ENCODE peak calls at places on chromosomes 4 and X, in four cellular contexts. N is GM23338, K is transverse colon, R is H1. M is an unnamed sample.

GRCh38 chr4:183478926-183479325 is 25.9 kb upstream of the ING2 start:
- DNase-seq in R (no peak), K (no peak), N (no peak), M (no peak)

GRCh38 chrX:71216446-71216845 is 6.6 kb upstream of the GJB1 start:
- DNase-seq in K (peak; percentile 17), R (no peak), N (no peak), M (no peak)

GRCh38 chrX:133587818-133588217 is 172.5 kb upstream of the GPC4 start:
- DNase-seq in K (no peak), R (no peak), N (no peak), M (no peak)

GRCh38 chr4:23873717-23874535 is 15.9 kb downstream of the PPARGC1A start:
- DNase-seq in R (no peak), N (no peak), K (no peak), M (no peak)

GRCh38 chrX:149630681-149631292 is 805 bp downstream of the TMEM185A start:
- DNase-seq in R (no peak), K (no peak), N (no peak), M (no peak)

GRCh38 chr4:113869743-113870375 is 108.3 kb upstream of the CAMK2D start:
- DNase-seq in R (no peak), N (no peak), K (no peak), M (no peak)

GRCh38 chr4:81407726-81408125 is 64.0 kb downstream of the RASGEF1B start:
- DNase-seq in K (no peak), N (no peak), R (no peak), M (no peak)

GRCh38 chr4:83644677-83645639 is 109.0 kb downstream of the GPAT3 start:
- DNase-seq in R (no peak), K (no peak), N (peak; percentile 78), M (peak; percentile 92)

GRCh38 chrX:153974726-153975286 is 2.3 kb downstream of the TMEM187 start:
- DNase-seq in N (no peak), R (no peak), K (no peak), M (no peak)

GRCh38 chr4:79209822-79210635 is 115.8 kb downstream of the NAA11 start:
- DNase-seq in R (no peak), K (peak; percentile 67), N (peak; percentile 8), M (peak; percentile 93)

GRCh38 chr4:134313591-134313990 is 112.0 kb upstream of the PABPC4L start:
- DNase-seq in K (no peak), R (no peak), N (no peak), M (no peak)

GRCh38 chr4:10421344-10422055 is 35.7 kb downstream of the ZNF518B start:
- DNase-seq in R (no peak), N (no peak), K (no peak), M (no peak)

GRCh38 chrX:145190801-145191389 is 56.4 kb upstream of the SPANXN1 start:
- DNase-seq in K (no peak), R (no peak), N (peak; percentile 1), M (no peak)

GRCh38 chr4:119020158-119020557 is 115.5 kb upstream of the MYOZ2 start:
- DNase-seq in K (no peak), R (no peak), N (no peak), M (no peak)

GRCh38 chrX:68183612-68184214 is 249.6 kb downstream of the OPHN1 start:
- DNase-seq in K (no peak), N (peak; percentile 65), R (no peak), M (peak; percentile 22)

GRCh38 chr4:184268574-184269160 is 51.0 kb upstream of the ENPP6 start:
- DNase-seq in N (no peak), K (no peak), R (no peak), M (peak; percentile 34)

GRCh38 chr4:108512615-108513505 is 107.5 kb upstream of the RPL34 start:
- DNase-seq in N (peak; percentile 69), R (peak; percentile 54), K (no peak), M (no peak)

GRCh38 chrX:63746278-63746677 is 38.7 kb downstream of the ARHGEF9 start:
- DNase-seq in R (no peak), N (no peak), K (no peak), M (no peak)

GRCh38 chr4:17336524-17336941 is 175.4 kb downstream of the QDPR start:
- DNase-seq in R (no peak), K (peak; percentile 9), N (no peak), M (no peak)

GRCh38 chr4:100738388-100739165 is 220.8 kb upstream of the EMCN start:
- DNase-seq in N (no peak), K (peak; percentile 35), R (no peak), M (no peak)

GRCh38 chrX:149903889-149904748 is 23.1 kb downstream of the MAGEA8 start:
- DNase-seq in N (peak; percentile 21), R (no peak), K (no peak), M (no peak)

GRCh38 chr4:70443329-70443728 is 28.7 kb upstream of the MUC7 start:
- DNase-seq in K (no peak), R (no peak), N (no peak), M (no peak)

GRCh38 chr4:28565434-28565833 is 1704.8 kb downstream of the STIM2 start:
- DNase-seq in N (no peak), R (no peak), K (no peak), M (no peak)

GRCh38 chr4:159221280-159221679 is 118.4 kb downstream of the RAPGEF2 start:
- DNase-seq in N (no peak), R (no peak), K (no peak), M (no peak)

GRCh38 chr4:147799986-147800555 is 68.2 kb downstream of the ARHGAP10 start:
- DNase-seq in K (no peak), R (no peak), N (no peak), M (no peak)

GRCh38 chr4:147019061-147019460 is 73.4 kb upstream of the TTC29 start:
- DNase-seq in N (peak; percentile 71), K (peak; percentile 59), R (peak; percentile 77), M (peak; percentile 35)

GRCh38 chrX:84363054-84363453 is 139.2 kb downstream of the HDX start:
- DNase-seq in N (no peak), K (no peak), R (no peak), M (no peak)

GRCh38 chrX:70479970-70480659 is 35.5 kb downstream of the DLG3 start:
- DNase-seq in K (peak; percentile 60), N (peak; percentile 36), R (no peak), M (no peak)

GRCh38 chr4:6523251-6523650 is 50.8 kb upstream of the PPP2R2C start:
- DNase-seq in K (no peak), N (no peak), R (no peak), M (no peak)

GRCh38 chr4:81389720-81390119 is 82.0 kb downstream of the RASGEF1B start:
- DNase-seq in K (no peak), N (no peak), R (no peak), M (no peak)

GRCh38 chr4:113467581-113467980 is 294.0 kb downstream of the CAMK2D start:
- DNase-seq in N (no peak), K (no peak), R (no peak), M (no peak)

GRCh38 chrX:57821703-57822375 is 88.4 kb downstream of the ZXDA start:
- DNase-seq in K (peak; percentile 8), R (no peak), N (peak; percentile 74), M (peak; percentile 18)

GRCh38 chr4:78885598-78885997 is 53.6 kb downstream of the PAQR3 start:
- DNase-seq in K (no peak), R (no peak), N (no peak), M (no peak)

GRCh38 chrX:39936886-39937770 is 160.6 kb downstream of the BCOR start:
- DNase-seq in R (no peak), N (no peak), K (no peak), M (no peak)

GRCh38 chr4:1112174-1112820 is 1.1 kb downstream of the RNF212 start:
- DNase-seq in N (peak; percentile 22), R (no peak), K (no peak), M (no peak)

GRCh38 chrX:143869018-143869417 is 14.9 kb upstream of the UBE2NL start:
- DNase-seq in K (no peak), N (no peak), R (no peak), M (no peak)

GRCh38 chr4:112153222-112153791 is 8.1 kb downstream of the FAM241A start:
- DNase-seq in R (no peak), K (no peak), N (no peak), M (no peak)

DNA sequence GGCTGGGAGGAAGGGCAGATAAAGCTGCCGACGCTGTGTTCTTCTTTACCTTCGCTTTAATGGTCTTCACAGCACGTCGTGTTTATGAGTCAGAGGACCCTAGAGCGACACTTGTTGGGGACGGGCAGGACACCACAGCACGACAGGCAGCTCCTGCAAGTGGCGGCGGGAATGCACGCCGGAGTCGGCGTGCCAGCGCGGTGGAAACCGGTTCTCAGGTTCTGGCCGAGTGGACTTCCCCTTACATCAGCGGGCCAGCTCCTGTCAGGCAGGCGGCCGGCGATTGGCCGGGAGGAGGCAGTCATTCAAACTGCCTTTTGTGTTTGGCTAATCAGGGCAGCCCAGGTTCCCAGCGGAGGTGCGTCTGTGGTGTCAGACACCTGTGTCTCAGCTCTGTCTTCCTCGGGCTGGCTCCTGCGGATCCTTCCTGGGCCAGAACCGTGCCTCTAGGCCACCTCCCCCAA is 150.9 kb downstream of the SHROOM3 start:
- DNase-seq in R (peak; percentile 87), K (peak; percentile 94), N (peak; percentile 96), M (no peak)
- TF ChIP-seq POLR2AphosphoS5 in R (peak; percentile 70), K (peak; percentile 95), N (peak; percentile 62), M (no peak)

DNA sequence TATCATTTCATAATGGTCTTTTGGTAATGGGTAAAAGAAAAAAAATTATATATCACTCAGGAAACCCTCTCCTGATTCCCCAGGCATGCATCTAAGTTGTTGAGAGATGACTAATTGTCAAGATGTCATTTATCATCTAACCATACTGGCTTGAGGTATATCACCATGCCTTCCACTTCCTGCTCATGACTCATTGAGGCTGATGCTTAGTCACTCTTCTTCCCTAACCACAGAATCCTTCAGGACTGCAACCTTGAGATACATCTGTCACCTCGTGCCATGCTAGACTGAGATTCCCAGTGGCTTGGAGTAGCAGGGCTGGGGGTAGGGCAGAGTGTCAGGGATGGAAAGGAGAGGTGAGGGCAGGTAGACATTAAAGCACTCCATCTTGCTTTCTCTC is 782.5 kb upstream of the INTU start:
- DNase-seq in K (no peak), R (no peak), N (no peak), M (no peak)
- TF ChIP-seq POLR2AphosphoS5 in K (no peak), R (no peak), N (no peak), M (no peak)

DNA sequence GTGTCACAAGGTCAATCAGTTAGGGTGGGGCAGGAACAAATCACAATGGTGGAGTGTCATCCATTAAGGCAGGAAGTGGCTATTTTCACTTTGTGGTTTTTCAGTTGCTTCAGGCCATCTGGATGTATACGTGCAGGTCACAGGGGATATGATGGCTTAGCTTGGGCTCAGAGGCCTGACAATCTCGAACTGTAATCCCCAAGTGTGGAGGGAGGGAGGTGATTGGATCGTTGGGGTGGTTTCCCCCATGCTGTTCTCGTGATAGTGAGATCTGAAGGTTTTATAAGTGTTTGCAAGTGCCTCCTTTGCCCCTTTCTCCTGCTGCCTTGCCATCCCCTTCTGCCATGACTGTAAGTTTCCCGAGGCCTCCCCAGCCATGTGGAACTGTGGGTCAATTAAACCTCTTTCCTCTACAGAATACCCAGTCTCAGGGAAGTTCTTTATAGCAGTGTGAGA is 36.7 kb upstream of the STS start:
- DNase-seq in N (no peak), R (no peak), K (no peak), M (no peak)
- TF ChIP-seq POLR2AphosphoS5 in N (no peak), R (no peak), K (no peak), M (no peak)

DNA sequence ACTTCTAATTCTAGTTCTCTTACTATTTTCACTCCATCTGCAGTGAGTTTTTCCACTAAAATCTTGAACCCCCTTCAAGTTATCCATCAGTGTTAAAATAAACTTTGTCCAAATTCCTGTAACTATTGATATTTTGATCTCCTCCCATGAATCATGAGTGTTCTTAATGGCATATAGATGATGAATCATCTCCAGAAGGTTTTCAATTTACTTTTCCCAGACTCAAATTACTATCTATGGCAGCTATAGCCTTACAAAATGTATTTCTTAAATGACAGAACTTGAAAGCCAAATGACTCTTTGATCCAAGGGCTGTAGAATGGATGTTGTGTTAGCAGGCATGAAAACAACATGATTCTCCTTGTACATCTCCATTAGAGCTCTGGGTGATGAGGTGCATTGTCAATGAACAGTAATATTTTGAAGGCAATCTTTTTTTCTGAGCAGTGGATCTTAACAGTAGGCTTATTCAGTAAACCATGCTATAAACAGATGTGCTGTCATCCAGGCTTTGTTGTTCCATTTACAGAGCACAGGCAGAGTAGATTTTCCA is 16.1 kb upstream of the IQCM start:
- DNase-seq in R (no peak), N (no peak), K (no peak), M (no peak)
- TF ChIP-seq POLR2AphosphoS5 in R (no peak), N (no peak), K (no peak), M (no peak)